ENCODE peak calls at places on chromosomes 12 and 14, in nine cellular contexts. B is transverse colon, D is K562, F is body of pancreas, X is HepG2, G is testis, Y is IMR-90, C is thyroid gland, S is lower leg skin. Z is an unnamed sample.

GRCh38 chr14:100914597-100915021 is 11.1 kb upstream of the RTL1 start:
- DNase-seq in B (no peak), D (no peak), F (no peak), X (no peak), G (no peak), Y (peak), C (no peak), S (no peak), Z (no peak)

GRCh38 chr12:24933694-24934407 is 15.1 kb downstream of the BCAT1 start:
- DNase-seq in B (no peak), D (no peak), F (no peak), X (no peak), G (no peak), Y (no peak), C (no peak), S (no peak), Z (no peak)

GRCh38 chr14:96198430-96199133 is 6.1 kb upstream of the BDKRB2 start:
- DNase-seq in B (no peak), D (no peak), F (no peak), X (no peak), G (no peak), Y (no peak), C (peak), S (no peak), Z (no peak)

GRCh38 chr14:82641050-82641540 is 1107.4 kb upstream of the SEL1L start:
- DNase-seq in B (no peak), D (no peak), F (no peak), X (no peak), G (no peak), Y (no peak), C (no peak), S (no peak), Z (no peak)

GRCh38 chr12:47822386-47822785 is 2.7 kb upstream of the HDAC7 start:
- DNase-seq in B (no peak), D (no peak), F (no peak), X (no peak), G (no peak), Y (no peak), C (no peak), S (no peak), Z (no peak)

GRCh38 chr14:91230363-91231035 is 14.0 kb downstream of the GPR68 start:
- DNase-seq in B (no peak), D (no peak), F (no peak), X (no peak), G (no peak), Y (peak), C (no peak), S (no peak), Z (peak)

GRCh38 chr14:50013198-50013918 is 103.0 kb downstream of the VCPKMT start:
- DNase-seq in B (no peak), D (no peak), F (peak), X (peak), G (no peak), Y (no peak), C (no peak), S (no peak), Z (no peak)

GRCh38 chr12:106696861-106697417 is 77.5 kb upstream of the RIC8B start:
- DNase-seq in B (no peak), D (no peak), F (no peak), X (no peak), G (no peak), Y (no peak), C (no peak), S (peak), Z (no peak)

DNA sequence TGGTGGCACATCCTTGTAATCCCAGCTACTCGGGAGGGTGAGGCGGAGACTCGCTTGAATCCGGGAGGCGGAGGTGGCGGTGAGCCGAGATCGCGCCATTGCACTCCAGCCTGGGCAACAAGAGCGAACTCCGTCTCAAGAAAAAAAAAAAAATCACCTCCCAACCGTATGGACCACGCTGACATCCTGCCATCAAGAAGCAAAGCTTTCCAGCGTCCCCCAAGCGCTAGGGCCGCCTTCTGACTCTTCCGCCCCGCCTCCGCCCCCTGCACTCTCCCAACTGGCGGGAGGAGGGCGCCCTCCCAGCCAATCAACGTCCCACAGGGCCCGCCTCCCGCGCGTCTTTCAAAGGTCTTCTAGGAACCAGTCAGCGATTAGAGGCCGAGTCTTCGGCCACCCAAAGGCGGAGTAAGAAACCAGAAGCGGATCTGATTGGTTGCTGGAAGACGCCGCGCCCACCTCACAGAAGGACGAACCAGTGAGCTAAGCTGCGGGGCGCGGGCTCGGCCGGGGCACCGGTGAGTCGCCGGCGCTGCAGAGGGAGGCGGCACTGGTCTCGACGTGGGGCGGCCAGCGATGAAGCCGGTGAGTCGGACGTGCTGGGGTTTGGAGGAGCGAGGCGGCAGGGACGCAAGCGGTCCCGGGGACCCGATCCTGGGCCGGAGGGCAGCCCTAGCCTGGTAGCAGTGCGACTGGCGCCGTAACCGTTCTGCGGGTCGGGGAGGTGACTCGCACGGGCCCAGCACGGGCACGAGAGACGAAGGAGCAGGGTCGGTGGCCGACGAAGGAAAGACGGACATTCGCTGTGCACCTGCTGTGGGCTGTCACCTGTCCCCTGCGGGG is at the start of gene CDKN3:
- DNase-seq in B (peak), D (peak), F (peak), X (peak), G (peak), Y (peak), C (peak), S (peak), Z (peak)
- TF ChIP-seq POLR2A in B (peak), D (peak), F (peak), X (peak), G (peak), Y (peak), C (no peak), S (no peak), Z (peak)

DNA sequence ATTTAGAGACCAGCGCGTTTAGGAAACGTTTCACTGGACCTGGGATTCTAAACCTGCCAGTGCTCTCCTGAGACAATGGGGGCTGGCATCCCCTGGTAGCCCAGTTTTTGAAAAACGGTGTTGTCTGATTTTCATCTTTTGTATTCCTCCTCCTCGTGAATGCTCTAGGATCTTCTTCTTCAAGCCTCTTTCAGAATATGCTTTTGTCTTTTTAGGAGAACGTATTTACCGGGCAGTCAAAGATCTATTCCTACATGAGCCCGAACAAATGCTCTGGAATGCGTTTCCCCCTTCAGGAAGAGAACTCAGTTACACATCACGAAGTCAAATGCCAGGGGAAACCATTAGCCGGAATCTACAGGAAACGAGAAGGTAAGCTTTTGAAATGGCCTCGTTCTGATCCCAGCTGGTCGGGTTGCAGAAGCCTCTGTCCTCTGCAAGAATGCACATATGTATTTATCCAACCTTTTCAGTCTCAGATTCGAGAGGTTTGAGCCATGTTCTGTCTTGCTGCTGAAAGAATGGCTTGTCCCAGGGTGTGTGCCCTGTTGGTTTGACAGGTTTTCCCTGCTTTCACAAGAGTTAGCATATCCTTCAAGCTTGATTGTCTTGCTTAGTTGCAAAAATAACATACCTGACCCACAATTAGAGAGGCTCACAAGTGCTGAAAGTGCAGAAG is 6.6 kb downstream of the KMT5A start:
- DNase-seq in B (no peak), D (no peak), F (no peak), X (no peak), G (no peak), Y (no peak), C (peak), S (no peak), Z (no peak)
- TF ChIP-seq POLR2A in B (no peak), D (no peak), F (no peak), X (no peak), G (no peak), Y (no peak), C (no peak), S (no peak), Z (no peak)

DNA sequence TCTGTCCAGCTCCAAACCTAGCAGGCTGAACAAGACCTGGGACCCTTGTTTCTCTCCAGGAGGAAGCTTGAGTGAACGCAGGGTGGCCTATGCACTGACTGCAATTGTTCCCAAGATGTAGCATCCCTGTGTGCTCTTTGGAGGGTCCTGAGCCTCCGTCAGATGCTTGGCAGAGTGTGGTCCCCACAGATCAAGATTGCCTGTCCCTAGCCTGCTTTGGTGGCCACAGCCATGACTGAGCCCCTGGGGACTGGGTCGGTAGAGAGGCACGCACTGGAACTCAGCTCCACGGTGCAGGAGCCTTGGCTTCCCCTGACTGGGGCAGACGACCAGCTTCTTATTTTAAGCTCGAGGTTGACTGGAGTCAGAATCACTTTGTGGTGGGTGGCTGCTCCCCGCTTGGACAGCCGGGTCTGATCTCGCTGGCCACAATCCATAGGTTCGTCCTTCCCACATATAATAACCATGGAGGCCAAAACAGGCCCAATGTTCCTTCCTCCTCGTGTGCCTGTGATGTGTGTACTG is 97.8 kb downstream of the LGMN start:
- DNase-seq in B (no peak), D (no peak), F (no peak), X (no peak), G (no peak), Y (no peak), C (no peak), S (no peak), Z (no peak)
- TF ChIP-seq POLR2A in B (no peak), D (no peak), F (no peak), X (no peak), G (no peak), Y (no peak), C (no peak), S (no peak), Z (no peak)

GRCh38 chr12:88300931-88301330 is 158.8 kb downstream of the TMTC3 start:
- DNase-seq in B (no peak), D (no peak), F (no peak), X (peak), G (no peak), Y (peak), C (no peak), S (no peak), Z (peak)

GRCh38 chr12:88303335-88303734 is 161.2 kb downstream of the TMTC3 start:
- DNase-seq in B (no peak), D (no peak), F (no peak), X (no peak), G (no peak), Y (no peak), C (no peak), S (no peak), Z (no peak)

GRCh38 chr12:88298761-88299242 is 156.7 kb downstream of the TMTC3 start:
- DNase-seq in B (no peak), D (no peak), F (no peak), X (no peak), G (no peak), Y (peak), C (no peak), S (no peak), Z (peak)

GRCh38 chr12:88298014-88298682 is 156.0 kb downstream of the TMTC3 start:
- DNase-seq in B (no peak), D (no peak), F (no peak), X (no peak), G (no peak), Y (no peak), C (no peak), S (no peak), Z (no peak)

DNA sequence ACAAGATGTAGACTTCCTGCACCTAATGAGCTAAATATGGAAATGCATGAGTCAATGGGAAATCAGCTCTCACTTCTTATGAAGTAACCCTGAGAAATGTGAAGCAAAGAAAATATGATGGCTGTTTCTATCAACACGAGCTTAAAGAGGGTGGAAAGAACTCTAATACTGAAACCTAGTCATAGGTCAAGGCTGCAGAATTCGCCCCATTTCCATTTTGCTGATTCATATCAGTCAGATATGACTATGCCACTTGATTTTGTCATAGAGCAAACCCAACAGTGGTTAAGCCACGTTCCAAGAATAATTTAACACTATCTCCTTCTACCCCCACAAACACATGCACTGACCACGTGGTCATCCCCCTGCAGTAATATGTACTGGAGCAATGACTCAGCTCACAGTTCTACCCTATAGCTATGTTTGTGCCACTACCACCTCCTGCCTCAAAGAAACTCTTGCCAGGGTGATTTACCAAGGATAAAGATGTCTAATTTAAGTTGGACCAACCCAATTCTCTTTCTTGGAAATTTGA is 157.5 kb downstream of the TMTC3 start:
- DNase-seq in B (no peak), D (peak), F (no peak), X (no peak), G (no peak), Y (peak), C (no peak), S (no peak), Z (peak)
- TF ChIP-seq POLR2A in B (no peak), D (no peak), F (no peak), X (no peak), G (no peak), Y (peak), C (no peak), S (no peak), Z (no peak)

GRCh38 chr12:44313188-44313587 is 477.3 kb downstream of the TMEM117 start:
- DNase-seq in B (no peak), D (no peak), F (no peak), X (no peak), G (no peak), Y (no peak), C (no peak), S (no peak), Z (no peak)

DNA sequence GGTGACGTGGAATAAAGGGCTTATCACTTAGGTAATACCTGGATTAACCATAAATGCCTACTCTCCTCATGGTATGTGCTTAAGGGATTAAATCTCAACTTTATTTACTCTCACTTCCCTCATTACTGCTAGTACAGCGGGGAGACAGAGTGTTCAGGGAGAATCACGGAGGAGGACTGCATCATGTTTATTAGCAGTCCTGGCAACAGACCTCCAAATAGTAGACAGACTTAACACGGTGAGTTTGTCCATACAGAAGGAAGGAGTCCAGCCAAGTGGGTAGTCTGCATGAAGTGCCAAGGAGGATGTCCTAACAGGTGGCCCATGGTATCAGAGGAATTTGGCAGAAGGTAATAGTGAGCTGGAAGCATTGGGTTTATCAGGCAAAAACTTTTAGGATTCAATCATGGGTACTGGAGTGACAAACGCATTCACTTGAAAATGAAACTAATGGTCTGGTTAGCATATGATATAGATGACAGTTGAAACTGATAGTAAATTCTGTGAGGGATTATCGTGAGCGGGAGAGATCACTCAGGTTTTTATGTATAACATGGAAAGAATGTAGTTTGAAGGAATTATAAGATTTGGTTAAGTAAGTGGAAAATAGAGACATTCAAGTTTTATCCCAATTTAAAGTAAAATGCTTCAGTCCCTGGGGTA is 471.8 kb downstream of the TMEM117 start:
- DNase-seq in B (no peak), D (no peak), F (no peak), X (no peak), G (no peak), Y (no peak), C (no peak), S (no peak), Z (no peak)
- TF ChIP-seq POLR2A in B (no peak), D (no peak), F (no peak), X (no peak), G (no peak), Y (no peak), C (no peak), S (no peak), Z (no peak)

GRCh38 chr14:67544590-67544989 is 11.5 kb downstream of the PLEKHH1 start:
- DNase-seq in B (no peak), D (no peak), F (no peak), X (no peak), G (no peak), Y (no peak), C (no peak), S (no peak), Z (no peak)

GRCh38 chr14:67537736-67538135 is 4.6 kb downstream of the PLEKHH1 start:
- DNase-seq in B (no peak), D (no peak), F (peak), X (no peak), G (no peak), Y (no peak), C (peak), S (peak), Z (no peak)

GRCh38 chr14:67538501-67538900 is 5.4 kb downstream of the PLEKHH1 start:
- DNase-seq in B (no peak), D (no peak), F (no peak), X (no peak), G (no peak), Y (no peak), C (no peak), S (peak), Z (no peak)

GRCh38 chr14:67539116-67539515 is 6.0 kb downstream of the PLEKHH1 start:
- DNase-seq in B (no peak), D (no peak), F (no peak), X (no peak), G (peak), Y (no peak), C (no peak), S (peak), Z (no peak)

DNA sequence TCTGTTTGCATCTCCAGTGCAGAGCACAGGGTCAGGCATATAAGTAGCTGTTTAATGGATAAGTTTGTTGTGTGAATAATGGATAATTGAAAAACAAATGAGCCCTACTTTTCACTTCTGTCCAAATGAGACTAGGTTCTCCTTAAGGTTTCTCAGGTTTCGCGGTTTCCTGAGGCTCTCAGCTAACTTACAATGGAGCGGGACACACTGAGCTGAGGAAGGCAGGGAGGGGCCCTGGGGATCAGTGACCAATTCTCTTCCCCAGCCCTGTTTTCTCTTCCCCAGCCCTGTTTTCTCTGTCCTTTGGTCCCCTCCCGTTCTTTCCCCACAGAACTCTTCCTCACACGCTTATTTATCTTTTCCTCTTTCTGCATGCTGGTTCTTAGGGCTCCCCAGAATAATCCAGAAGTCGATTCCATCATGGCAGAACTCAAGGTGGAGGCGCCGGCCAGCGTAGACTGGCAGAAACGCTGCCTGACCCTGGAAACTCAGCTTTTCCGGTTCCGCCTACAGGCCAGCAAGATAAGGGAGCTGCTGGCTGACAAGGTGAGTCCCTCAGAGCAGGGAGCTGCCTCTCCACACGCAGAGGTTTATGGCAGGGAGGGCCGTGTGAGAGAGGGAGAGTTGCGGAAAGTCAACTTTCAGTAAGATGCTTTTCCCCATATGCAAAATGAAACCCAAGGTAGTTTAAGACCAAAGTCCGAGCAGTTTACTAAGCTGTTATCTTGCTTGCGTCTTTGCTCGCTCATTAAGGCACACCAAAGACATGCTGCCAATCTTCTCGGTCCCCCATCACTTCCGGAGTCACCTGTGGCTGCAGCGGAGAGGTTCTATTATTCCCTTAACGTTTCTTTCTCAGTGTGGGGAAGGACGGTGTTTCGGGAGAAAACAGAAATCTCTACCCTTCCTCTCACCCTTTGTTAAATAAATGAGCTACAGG is 8.6 kb downstream of the PLEKHH1 start:
- DNase-seq in B (peak), D (peak), F (peak), X (no peak), G (no peak), Y (no peak), C (no peak), S (peak), Z (no peak)
- TF ChIP-seq POLR2A in B (peak), D (peak), F (peak), X (no peak), G (no peak), Y (no peak), C (no peak), S (no peak), Z (no peak)

GRCh38 chr12:636632-637031 is 26.6 kb downstream of the NINJ2 start:
- DNase-seq in B (no peak), D (no peak), F (no peak), X (no peak), G (no peak), Y (no peak), C (no peak), S (no peak), Z (no peak)

GRCh38 chr12:642633-643477 is 20.4 kb downstream of the NINJ2 start:
- DNase-seq in B (peak), D (peak), F (peak), X (no peak), G (peak), Y (peak), C (peak), S (peak), Z (peak)

GRCh38 chr12:639988-640387 is 23.3 kb downstream of the NINJ2 start:
- DNase-seq in B (no peak), D (no peak), F (no peak), X (no peak), G (no peak), Y (no peak), C (no peak), S (no peak), Z (no peak)

GRCh38 chr12:638948-639557 is 24.2 kb downstream of the NINJ2 start:
- DNase-seq in B (no peak), D (no peak), F (no peak), X (no peak), G (no peak), Y (no peak), C (no peak), S (no peak), Z (no peak)

GRCh38 chr12:639566-639965 is 23.7 kb downstream of the NINJ2 start:
- DNase-seq in B (no peak), D (no peak), F (no peak), X (no peak), G (no peak), Y (no peak), C (no peak), S (no peak), Z (no peak)
- TF ChIP-seq POLR2A in B (no peak), D (no peak), F (no peak), X (no peak), G (no peak), Y (no peak), C (no peak), S (no peak), Z (no peak)

Z was measured in A549.